ENCODE peak calls at places on chromosomes 16 and 17, in six cellular contexts. B is transverse colon, T is HepG2, P is A549, X is tibial nerve, Q is ovary. N is an unnamed sample.

GRCh38 chr17:13953871-13954270 is 115.4 kb upstream of the COX10 start:
- DNase-seq in B (no peak), T (no peak), P (no peak), X (no peak), Q (no peak), N (no peak)

GRCh38 chr17:4433515-4434031 is at the start of gene SPNS3:
- DNase-seq in B (no peak), T (no peak), P (no peak), X (no peak), Q (no peak), N (no peak)

GRCh38 chr16:66258916-66259845 is 107.3 kb upstream of the CDH5 start:
- DNase-seq in B (no peak), T (no peak), P (no peak), X (no peak), Q (peak), N (no peak)

GRCh38 chr16:86101135-86101911 is 202.4 kb downstream of the IRF8 start:
- DNase-seq in B (no peak), T (no peak), P (no peak), X (no peak), Q (no peak), N (no peak)

GRCh38 chr17:21462259-21462658 is 86.1 kb downstream of the KCNJ12 start:
- DNase-seq in B (no peak), T (no peak), P (no peak), X (no peak), Q (no peak), N (no peak)

GRCh38 chr16:5025171-5025632 is 8.5 kb downstream of the NAGPA start:
- DNase-seq in B (peak), T (no peak), P (peak), X (no peak), Q (peak), N (no peak)

GRCh38 chr17:50892101-50892776 is 26.1 kb upstream of the TOB1 start:
- DNase-seq in B (no peak), T (peak), P (no peak), X (no peak), Q (no peak), N (no peak)

GRCh38 chr17:79090503-79091372 is 16.1 kb downstream of the ENGASE start:
- DNase-seq in B (no peak), T (peak), P (no peak), X (no peak), Q (peak), N (no peak)

GRCh38 chr16:4788489-4788889 is 344 bp upstream of the SEPTIN12 start:
- DNase-seq in B (no peak), T (peak), P (no peak), X (no peak), Q (no peak), N (no peak)

GRCh38 chr16:56116577-56116964 is 74.7 kb upstream of the GNAO1 start:
- DNase-seq in B (no peak), T (no peak), P (no peak), X (no peak), Q (no peak), N (no peak)

GRCh38 chr17:74119049-74119580 is 84.4 kb upstream of the RPL38 start:
- DNase-seq in B (no peak), T (no peak), P (no peak), X (no peak), Q (no peak), N (no peak)

GRCh38 chr16:5895137-5895536 is 797.5 kb upstream of the EEF2KMT start:
- DNase-seq in B (no peak), T (no peak), P (no peak), X (no peak), Q (no peak), N (no peak)

GRCh38 chr16:62041401-62041800 is 5.2 kb upstream of the CDH8 start:
- DNase-seq in B (no peak), T (peak), P (peak), X (no peak), Q (no peak), N (no peak)

GRCh38 chr17:61076649-61077048 is 323.0 kb upstream of the TBX2 start:
- DNase-seq in B (no peak), T (peak), P (no peak), X (no peak), Q (no peak), N (no peak)

GRCh38 chr17:50285941-50286340 is 11.7 kb downstream of the TMEM92 start:
- DNase-seq in B (no peak), T (no peak), P (no peak), X (no peak), Q (no peak), N (no peak)

GRCh38 chr17:52064791-52065211 is 93.7 kb downstream of the CA10 start:
- DNase-seq in B (no peak), T (no peak), P (no peak), X (no peak), Q (no peak), N (no peak)

GRCh38 chr17:78940708-78941107 is 15.5 kb upstream of the TIMP2 start:
- DNase-seq in B (no peak), T (peak), P (peak), X (no peak), Q (no peak), N (no peak)

GRCh38 chr16:51359141-51359960 is 208.3 kb upstream of the SALL1 start:
- DNase-seq in B (peak), T (no peak), P (no peak), X (peak), Q (peak), N (no peak)

GRCh38 chr17:62094175-62094574 is 29.1 kb upstream of the MED13 start:
- DNase-seq in B (no peak), T (no peak), P (no peak), X (no peak), Q (no peak), N (no peak)

GRCh38 chr16:56625140-56625942 is at the start of gene MT1E:
- DNase-seq in B (peak), T (peak), P (no peak), X (peak), Q (peak), N (no peak)

GRCh38 chr17:81229666-81229920 is 6.8 kb upstream of the CEP131 start:
- DNase-seq in B (no peak), T (no peak), P (no peak), X (no peak), Q (no peak), N (no peak)

GRCh38 chr17:37761065-37761464 is 16.2 kb upstream of the HNF1B start:
- DNase-seq in B (no peak), T (no peak), P (no peak), X (no peak), Q (no peak), N (no peak)

GRCh38 chr17:75692976-75693375 is 25.8 kb downstream of the SAP30BP start:
- DNase-seq in B (no peak), T (no peak), P (no peak), X (no peak), Q (no peak), N (no peak)

GRCh38 chr17:82859431-82860403 is 19.9 kb upstream of the ZNF750 start:
- DNase-seq in B (no peak), T (peak), P (peak), X (no peak), Q (no peak), N (no peak)

GRCh38 chr17:55655777-55656176 is 66.9 kb downstream of the TMEM100 start:
- DNase-seq in B (no peak), T (no peak), P (no peak), X (no peak), Q (no peak), N (no peak)
- TF ChIP-seq EP300 in B (no peak), T (no peak), P (no peak), X (no peak), Q (no peak), N (no peak)

GRCh38 chr17:30554839-30555751 is 77.9 kb downstream of the GOSR1 start:
- DNase-seq in B (no peak), T (peak), P (peak), X (no peak), Q (no peak), N (no peak)
- TF ChIP-seq CTCF in B (no peak), T (peak), P (peak), X (no peak), Q (no peak), N (peak)

DNA sequence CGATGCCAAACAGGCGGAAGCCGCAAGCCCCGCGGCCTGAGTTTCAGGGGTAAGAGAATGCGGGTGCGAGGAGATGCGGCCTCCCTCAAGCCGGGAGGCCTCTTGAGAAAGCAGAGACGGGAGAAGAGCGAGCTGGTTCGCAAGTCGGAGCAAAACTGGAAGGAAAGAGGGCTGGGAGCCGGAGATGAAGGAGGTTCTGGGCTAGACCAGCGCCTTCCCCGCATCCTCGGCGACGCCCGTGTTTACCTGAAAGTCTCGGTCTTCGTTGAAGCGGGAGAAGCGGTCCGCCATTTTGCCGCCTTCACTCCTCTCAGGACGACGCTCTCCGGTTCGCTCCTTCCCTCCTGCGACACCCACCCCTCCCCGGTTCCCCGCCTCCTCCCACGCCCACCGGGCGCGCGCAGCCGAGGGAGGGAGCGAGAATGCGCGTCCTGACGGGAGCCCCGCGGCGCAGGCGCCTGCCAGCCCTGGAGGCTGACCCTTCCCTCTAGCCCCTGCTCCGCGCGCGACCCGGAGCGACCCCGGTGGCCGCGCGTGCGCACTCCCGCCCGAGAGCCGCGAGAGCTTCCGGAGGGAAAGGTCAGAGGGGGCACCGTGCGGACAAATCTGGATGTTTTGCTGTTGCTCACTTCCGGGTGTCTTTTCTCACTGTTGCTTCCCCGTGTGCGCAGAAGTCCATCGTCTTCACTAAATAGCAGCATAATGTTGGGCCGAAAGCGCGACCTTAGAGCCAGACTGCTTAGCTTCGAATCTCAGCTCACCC is at the start of gene GPATCH8:
- DNase-seq in B (peak), T (peak), P (peak), X (peak), Q (peak), N (peak)
- TF ChIP-seq EP300 in B (no peak), T (peak), P (no peak), X (peak), Q (peak), N (no peak)

GRCh38 chr16:7321661-7322060 is 11.0 kb upstream of the RBFOX1 start:
- DNase-seq in B (no peak), T (no peak), P (no peak), X (no peak), Q (no peak), N (no peak)
- TF ChIP-seq CTCF in B (no peak), T (peak), P (no peak), X (no peak), Q (no peak), N (no peak)

GRCh38 chr17:72416054-72416691 is 295.4 kb downstream of the SOX9 start:
- DNase-seq in B (no peak), T (no peak), P (no peak), X (no peak), Q (no peak), N (no peak)
- TF ChIP-seq EP300 in B (no peak), T (no peak), P (no peak), X (no peak), Q (no peak), N (no peak)

N was measured in esophagus muscularis mucosa.